ENCODE peak calls at places on chromosome 2, in ten cellular contexts. Q is PC-9, V is OCI-LY7, S is GM23248, M is MM.1S, D is HCT116, E is PC-3, J is hepatocyte, P is Karpas-422, W is SK-N-SH. T is an unnamed sample. For H3K9me2, the result is how much of the 10 kb centered on the place peaks cover.

GRCh38 chr2:26651458-26652155 is 10.4 kb upstream of the CIB4 start:
- DNase-seq in V (no peak), S (no peak), E (no peak), D (no peak), W (no peak), Q (no peak), M (no peak), P (no peak), J (no peak), T (no peak)

GRCh38 chr2:45168731-45169338 is 159.6 kb upstream of the SIX2 start:
- DNase-seq in W (peak), P (no peak), M (peak), Q (peak), V (no peak), E (peak), J (no peak), D (no peak), S (peak), T (peak)

GRCh38 chr2:163863073-163863472 is 127.3 kb upstream of the FIGN start:
- DNase-seq in D (no peak), W (no peak), E (peak), Q (no peak), J (no peak), M (no peak), S (no peak), V (no peak), P (no peak), T (no peak)

GRCh38 chr2:24015562-24016375 is 5.9 kb downstream of the MFSD2B start:
- DNase-seq in Q (peak), W (peak), S (peak), D (no peak), V (no peak), P (no peak), E (peak), M (no peak), J (peak), T (peak)

GRCh38 chr2:98757904-98758421 is 27.0 kb upstream of the MGAT4A start:
- DNase-seq in J (no peak), W (no peak), D (peak), M (no peak), E (peak), V (peak), P (peak), Q (peak), S (peak), T (no peak)

GRCh38 chr2:241848761-241849615 is 9.7 kb downstream of the PDCD1 start:
- DNase-seq in Q (peak), M (no peak), S (no peak), J (no peak), D (no peak), E (no peak), P (no peak), W (peak), V (no peak), T (no peak)

GRCh38 chr2:96769816-96770215 is 9.1 kb downstream of the CNNM4 start:
- DNase-seq in S (peak), V (no peak), D (no peak), E (no peak), P (no peak), Q (no peak), J (no peak), M (no peak), W (peak), T (no peak)

GRCh38 chr2:41928593-41928992 is 119.2 kb upstream of the PKDCC start:
- DNase-seq in P (no peak), D (no peak), M (no peak), E (peak), W (no peak), J (peak), Q (peak), S (peak), V (no peak), T (no peak)

GRCh38 chr2:152037711-152038110 is 61.1 kb downstream of the CACNB4 start:
- DNase-seq in V (no peak), S (no peak), J (peak), Q (no peak), M (no peak), D (no peak), E (no peak), P (no peak), W (no peak), T (no peak)

GRCh38 chr2:197919487-197919886 is 115.1 kb downstream of the PLCL1 start:
- DNase-seq in V (no peak), P (no peak), Q (no peak), E (no peak), J (no peak), S (no peak), W (no peak), M (no peak), D (no peak), T (no peak)

GRCh38 chr2:204060896-204061640 is 124.5 kb downstream of the ICOS start:
- DNase-seq in M (no peak), E (no peak), D (no peak), Q (no peak), J (no peak), S (no peak), P (no peak), V (no peak), W (peak), T (no peak)

GRCh38 chr2:9941196-9941995 is 10.1 kb upstream of the GRHL1 start:
- DNase-seq in V (no peak), S (peak), Q (peak), J (peak), M (no peak), D (no peak), W (no peak), P (no peak), E (peak), T (peak)

GRCh38 chr2:174007010-174007409 is 41.8 kb upstream of the SP3 start:
- DNase-seq in P (no peak), M (no peak), E (no peak), W (no peak), S (no peak), D (no peak), Q (no peak), J (no peak), V (no peak), T (no peak)

GRCh38 chr2:36562973-36563532 is 34.9 kb downstream of the FEZ2 start:
- DNase-seq in Q (peak), M (peak), J (no peak), D (no peak), S (peak), E (peak), W (no peak), V (no peak), P (no peak), T (no peak)

GRCh38 chr2:97751752-97752151 is 38.4 kb downstream of the ZAP70 start:
- DNase-seq in P (peak), W (no peak), S (no peak), V (no peak), J (no peak), D (no peak), Q (peak), M (no peak), E (peak), T (peak)

GRCh38 chr2:169038338-169038757 is 7.2 kb upstream of the ABCB11 start:
- DNase-seq in S (peak), V (no peak), P (peak), D (no peak), M (no peak), Q (peak), W (no peak), E (peak), J (no peak), T (no peak)

GRCh38 chr2:28624436-28624797 is 127.2 kb upstream of the PPP1CB start:
- DNase-seq in S (no peak), E (no peak), P (no peak), M (no peak), W (no peak), Q (no peak), D (no peak), V (no peak), J (no peak), T (no peak)

GRCh38 chr2:158603205-158603604 is 146.5 kb downstream of the PKP4 start:
- DNase-seq in S (no peak), E (no peak), W (no peak), Q (no peak), V (no peak), D (no peak), J (no peak), P (no peak), M (no peak), T (no peak)

GRCh38 chr2:98560256-98560771 is 48.0 kb downstream of the COA5 start:
- DNase-seq in Q (peak), E (peak), P (no peak), D (no peak), J (peak), M (no peak), W (no peak), S (peak), V (no peak), T (no peak)

GRCh38 chr2:160232905-160233475 is 32.9 kb upstream of the ITGB6 start:
- DNase-seq in M (no peak), W (no peak), V (no peak), D (no peak), J (no peak), Q (no peak), P (no peak), S (no peak), E (no peak), T (no peak)

GRCh38 chr2:166360426-166360825 is 15.3 kb downstream of the SCN9A start:
- DNase-seq in W (no peak), V (no peak), P (no peak), S (no peak), M (no peak), J (no peak), E (no peak), D (no peak), Q (no peak), T (no peak)

GRCh38 chr2:189601043-189601442 is 20.5 kb upstream of the SLC40A1 start:
- DNase-seq in J (no peak), D (no peak), W (no peak), P (peak), S (peak), E (peak), Q (no peak), M (no peak), V (no peak), T (no peak)

GRCh38 chr2:222738312-222738711 is 66.9 kb downstream of the MOGAT1 start:
- DNase-seq in M (no peak), E (no peak), Q (no peak), V (no peak), S (no peak), J (no peak), D (no peak), P (no peak), W (no peak), T (no peak)

GRCh38 chr2:4214444-4215295 is 511.3 kb downstream of the DCDC2C start:
- DNase-seq in Q (no peak), P (no peak), M (peak), W (no peak), J (no peak), D (no peak), E (no peak), V (no peak), S (no peak), T (no peak)

GRCh38 chr2:179488563-179488962 is 223.9 kb upstream of the SESTD1 start:
- DNase-seq in D (no peak), W (no peak), P (no peak), J (no peak), Q (no peak), E (no peak), S (no peak), M (no peak), V (no peak), T (no peak)

GRCh38 chr2:17336458-17336857 is 181.8 kb downstream of the RAD51AP2 start:
- DNase-seq in S (no peak), Q (no peak), V (no peak), D (no peak), P (no peak), M (no peak), J (no peak), E (no peak), W (no peak), T (no peak)

GRCh38 chr2:24919100-24919976 is 699 bp downstream of the ADCY3 start:
- DNase-seq in J (peak), Q (peak), P (peak), S (peak), W (peak), E (peak), D (no peak), V (peak), M (peak), T (peak)

GRCh38 chr2:187711122-187711521 is 156.9 kb upstream of the TFPI start:
- DNase-seq in V (no peak), S (no peak), Q (no peak), M (no peak), W (no peak), J (no peak), D (no peak), P (no peak), E (peak), T (no peak)

GRCh38 chr2:120422761-120423160 is 76.8 kb downstream of the INHBB start:
- DNase-seq in E (no peak), P (no peak), S (no peak), W (no peak), Q (no peak), V (no peak), M (no peak), D (no peak), J (no peak), T (no peak)

GRCh38 chr2:113178891-113179290 is 5.1 kb downstream of the PSD4 start:
- DNase-seq in Q (no peak), M (no peak), S (no peak), D (no peak), P (no peak), J (no peak), V (no peak), W (no peak), E (no peak), T (no peak)

GRCh38 chr2:56326346-56326741 is 142.6 kb downstream of the CCDC85A start:
- DNase-seq in P (no peak), S (no peak), M (no peak), J (no peak), E (no peak), W (no peak), Q (no peak), V (no peak), D (no peak), T (no peak)

GRCh38 chr2:56325661-56326345 is 142.0 kb downstream of the CCDC85A start:
- DNase-seq in V (no peak), S (no peak), Q (no peak), W (no peak), D (no peak), E (no peak), M (peak), J (no peak), P (no peak), T (no peak)
- H3K9me2 ChIP-seq in V (under half), S (under half), Q (under half), W (under half), D (under half), E (under half), M (under half), J (under half), P (under half), T (under half)

GRCh38 chr2:216464104-216464720 is 34.4 kb upstream of the RPL37A start:
- DNase-seq in E (no peak), W (peak), P (no peak), Q (no peak), M (no peak), D (no peak), S (no peak), V (no peak), J (no peak), T (no peak)
- H3K9me2 ChIP-seq in E (under half), W (under half), P (under half), Q (under half), M (under half), D (under half), S (under half), V (under half), J (under half), T (under half)

DNA sequence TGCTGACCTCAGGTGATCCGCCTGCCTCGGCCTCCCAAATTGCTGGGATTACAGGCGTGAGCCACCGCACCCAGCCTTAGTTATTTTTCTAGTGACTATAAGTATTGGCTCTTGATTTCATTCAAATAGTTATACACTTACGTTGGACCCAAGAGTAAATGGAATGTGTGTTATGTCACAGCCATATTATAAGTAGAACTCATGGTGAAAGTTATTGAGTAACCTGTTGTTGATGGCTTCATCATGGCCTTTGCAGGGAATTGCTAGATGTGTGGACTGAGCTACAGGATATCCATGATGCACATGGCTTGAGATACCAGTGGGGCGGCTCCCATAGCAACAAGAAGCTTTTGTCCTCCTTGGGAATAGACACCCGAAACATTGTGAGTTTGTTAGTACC is 44.7 kb downstream of the AFTPH start:
- DNase-seq in V (no peak), Q (no peak), P (no peak), S (peak), M (no peak), E (no peak), J (no peak), D (no peak), W (no peak), T (peak)
- H3K9me2 ChIP-seq in V (under half), Q (under half), P (under half), S (under half), M (under half), E (under half), J (under half), D (under half), W (under half), T (under half)

GRCh38 chr2:139529045-139529444 is 748.9 kb upstream of the NXPH2 start:
- DNase-seq in M (no peak), J (peak), S (no peak), W (peak), P (no peak), V (no peak), Q (peak), E (no peak), D (no peak), T (no peak)

DNA sequence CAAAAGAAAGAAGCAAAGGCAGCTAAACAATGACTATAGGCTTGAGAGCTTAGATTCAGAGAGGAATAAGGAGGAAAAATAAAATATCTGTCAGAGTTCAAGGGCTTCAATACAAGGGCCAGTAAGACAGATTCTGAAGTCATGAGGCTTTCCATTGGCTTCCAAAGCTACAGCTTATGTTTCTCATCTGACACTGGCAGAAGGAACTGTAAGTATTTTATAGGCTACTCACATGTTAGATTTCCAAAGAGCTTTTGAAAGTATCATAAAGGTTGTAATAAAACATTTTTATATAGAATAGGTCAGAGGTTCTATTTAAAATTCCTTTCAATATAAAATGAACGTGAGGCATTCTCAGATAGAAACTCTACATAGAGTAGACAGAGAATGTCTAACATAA is 746.6 kb upstream of the NXPH2 start:
- DNase-seq in D (no peak), P (no peak), E (no peak), W (no peak), J (no peak), S (no peak), M (no peak), V (no peak), Q (no peak), T (no peak)
- H3K9me2 ChIP-seq in D (under half), P (under half), E (under half), W (under half), J (under half), S (under half), M (under half), V (under half), Q (under half), T (under half)

T was measured in GM23338.